ENCODE peak calls at places on chromosomes 16 and 17, in seven cellular contexts. I, S, D, W, L, O and Y are unnamed samples.
A peak's percentile ranks its signal among the peaks of the same experiment; 100 is the strongest.

GRCh38 chr17:80622170-80622466 is 77.5 kb downstream of the RPTOR start:
- DNase-seq in D (no peak), W (no peak), I (no peak), O (no peak), S (no peak), L (no peak), Y (no peak)

GRCh38 chr17:3750926-3751325 is 27.2 kb downstream of the HASPIN start:
- DNase-seq in I (no peak), S (no peak), W (peak; percentile 58), D (no peak), L (no peak), O (no peak), Y (no peak)

GRCh38 chr16:54116126-54116525 is 170.5 kb downstream of the IRX3 start:
- DNase-seq in S (no peak), O (no peak), D (no peak), W (no peak), I (no peak), L (no peak), Y (no peak)

GRCh38 chr17:8665681-8666080 is 35.2 kb upstream of the MYH10 start:
- DNase-seq in D (no peak), W (no peak), L (no peak), I (no peak), O (no peak), S (no peak), Y (no peak)

GRCh38 chr16:85715169-85716015 is 26.6 kb upstream of the GINS2 start:
- DNase-seq in S (no peak), D (no peak), W (no peak), I (no peak), O (no peak), L (no peak), Y (no peak)

GRCh38 chr17:7632492-7632894 is 2.6 kb downstream of the SHBG start:
- DNase-seq in D (peak; percentile 62), I (no peak), O (no peak), L (peak; percentile 56), W (no peak), S (peak; percentile 59), Y (peak; percentile 78)

GRCh38 chr17:4956493-4957061 is 5.7 kb downstream of the ENO3 start:
- DNase-seq in W (no peak), I (no peak), O (no peak), L (no peak), S (no peak), D (no peak), Y (no peak)

GRCh38 chr17:62693616-62694415 is 66.3 kb downstream of the MRC2 start:
- DNase-seq in L (no peak), S (no peak), W (no peak), D (no peak), I (no peak), O (no peak), Y (no peak)

GRCh38 chr16:53435066-53435688 is 906 bp downstream of the RBL2 start:
- DNase-seq in D (peak; percentile 94), O (peak; percentile 32), W (peak; percentile 55), I (peak; percentile 83), L (peak; percentile 84), S (peak; percentile 84), Y (peak; percentile 79)

GRCh38 chr17:45963258-45963657 is 35.8 kb upstream of the STH start:
- DNase-seq in O (no peak), S (no peak), W (no peak), L (no peak), I (no peak), D (no peak), Y (no peak)

GRCh38 chr16:4324871-4325740 is 9.2 kb downstream of the GLIS2 start:
- DNase-seq in O (no peak), W (no peak), I (no peak), L (no peak), S (no peak), D (no peak), Y (peak; percentile 56)

GRCh38 chr17:70295732-70296131 is 126.4 kb downstream of the KCNJ2 start:
- DNase-seq in I (no peak), D (no peak), S (no peak), L (no peak), O (no peak), W (no peak), Y (no peak)

GRCh38 chr16:2186064-2186463 is 10.3 kb downstream of the CASKIN1 start:
- DNase-seq in I (no peak), L (no peak), S (no peak), W (no peak), O (no peak), D (no peak), Y (no peak)

GRCh38 chr17:29238133-29238850 is 8.4 kb upstream of the CRYBA1 start:
- DNase-seq in L (peak; percentile 63), D (no peak), S (no peak), W (no peak), O (no peak), I (peak; percentile 72), Y (no peak)

GRCh38 chr17:7668482-7668881 is 17.8 kb downstream of the ATP1B2 start:
- DNase-seq in L (no peak), W (no peak), D (no peak), O (no peak), I (no peak), S (no peak), Y (no peak)

GRCh38 chr16:4945560-4946502 is 8.9 kb upstream of the PPL start:
- DNase-seq in L (peak; percentile 87), W (no peak), I (no peak), O (no peak), D (peak; percentile 78), S (peak; percentile 97), Y (no peak)

GRCh38 chr17:45833826-45834439 is 10.7 kb upstream of the SPPL2C start:
- DNase-seq in I (no peak), W (no peak), O (no peak), D (no peak), L (no peak), S (no peak), Y (no peak)

GRCh38 chr17:65666869-65667268 is 105.4 kb upstream of the AXIN2 start:
- DNase-seq in L (no peak), W (no peak), D (no peak), I (no peak), S (no peak), O (no peak), Y (no peak)

GRCh38 chr17:43584666-43585102 is 38.5 kb upstream of the ETV4 start:
- DNase-seq in L (peak; percentile 56), S (peak; percentile 46), D (no peak), O (no peak), I (peak; percentile 40), W (no peak), Y (no peak)

GRCh38 chr16:89375021-89375420 is 115.3 kb downstream of the ANKRD11 start:
- DNase-seq in I (no peak), W (no peak), O (no peak), S (no peak), L (no peak), D (no peak), Y (no peak)

GRCh38 chr16:89476811-89477261 is 13.5 kb downstream of the ANKRD11 start:
- DNase-seq in I (no peak), L (no peak), D (no peak), S (no peak), O (no peak), W (no peak), Y (peak; percentile 71)

GRCh38 chr16:87826798-87827587 is 42.3 kb downstream of the SLC7A5 start:
- DNase-seq in S (no peak), O (no peak), W (no peak), L (no peak), I (no peak), D (no peak), Y (no peak)

GRCh38 chr17:47310186-47310733 is 13.5 kb upstream of the EFCAB13 start:
- DNase-seq in W (no peak), D (no peak), O (no peak), I (no peak), S (no peak), L (no peak), Y (no peak)

GRCh38 chr16:2739555-2740435 is 12.6 kb upstream of the SRRM2 start:
- DNase-seq in W (no peak), D (no peak), L (no peak), S (no peak), O (no peak), I (no peak), Y (no peak)

GRCh38 chr16:74034862-74035261 is 261.8 kb upstream of the PSMD7 start:
- DNase-seq in I (peak; percentile 16), W (no peak), O (no peak), D (peak; percentile 21), S (peak; percentile 8), L (peak; percentile 3), Y (peak; percentile 53)

GRCh38 chr16:14485811-14486519 is 144.1 kb downstream of the PARN start:
- DNase-seq in S (no peak), W (no peak), D (no peak), I (no peak), O (no peak), L (no peak), Y (no peak)

GRCh38 chr17:59754547-59754946 is 47.1 kb downstream of the VMP1 start:
- DNase-seq in S (peak; percentile 97), O (no peak), I (peak; percentile 91), L (peak; percentile 95), D (peak; percentile 96), W (no peak), Y (no peak)

GRCh38 chr17:33151565-33151964 is 141.5 kb downstream of the ASIC2 start:
- DNase-seq in S (no peak), O (no peak), L (no peak), I (no peak), D (no peak), W (no peak), Y (no peak)

GRCh38 chr16:24986512-24987303 is 28.5 kb downstream of the ARHGAP17 start:
- DNase-seq in O (no peak), L (peak; percentile 85), W (no peak), I (peak; percentile 83), D (no peak), S (peak; percentile 87), Y (peak; percentile 21)

GRCh38 chr17:83151442-83152220 is 72.2 kb downstream of the METRNL start:
- DNase-seq in O (no peak), W (no peak), D (no peak), L (peak; percentile 36), S (no peak), I (peak; percentile 27), Y (no peak)

GRCh38 chr17:78899361-78900260 is 3.4 kb downstream of the CEP295NL start:
- DNase-seq in I (no peak), L (no peak), D (no peak), O (no peak), W (no peak), S (peak; percentile 76), Y (no peak)